ENCODE peak calls at places on chromosomes 12 and 14, in ten cellular contexts. M, U, B, F, X, Q, Z, R, G and L are unnamed samples.

GRCh38 chr12:108702534-108702933 is 28.8 kb downstream of the CORO1C start:
- DNase-seq in G (no peak), R (no peak), U (no peak), Z (no peak), F (no peak), B (no peak), X (no peak), Q (no peak), M (no peak), L (no peak)

GRCh38 chr14:105043656-105044055 is 21.6 kb downstream of the GPR132 start:
- DNase-seq in X (no peak), M (no peak), G (no peak), Z (no peak), B (no peak), F (no peak), U (no peak), Q (no peak), R (no peak), L (no peak)

GRCh38 chr14:59969319-59969718 is 49.4 kb downstream of the LRRC9 start:
- DNase-seq in F (peak; percentile 38), R (no peak), M (no peak), X (no peak), Q (peak; percentile 42), B (no peak), Z (no peak), U (peak; percentile 22), G (no peak), L (peak; percentile 98)

GRCh38 chr12:95201056-95201670 is 16.1 kb downstream of the FGD6 start:
- DNase-seq in R (peak; percentile 20), Q (peak; percentile 89), U (peak; percentile 56), X (no peak), Z (no peak), M (peak; percentile 94), G (peak; percentile 75), F (peak; percentile 71), B (no peak), L (peak; percentile 87)

GRCh38 chr12:52521581-52522266 is 1.5 kb upstream of the KRT5 start:
- DNase-seq in Q (no peak), R (no peak), F (peak; percentile 50), G (peak; percentile 64), B (no peak), M (peak; percentile 93), U (peak; percentile 39), Z (no peak), X (no peak), L (peak; percentile 30)

GRCh38 chr12:69999561-69999960 is 174.5 kb downstream of the MYRFL start:
- DNase-seq in Q (no peak), R (no peak), X (peak; percentile 6), M (no peak), F (no peak), G (no peak), Z (no peak), U (no peak), B (no peak), L (no peak)

GRCh38 chr14:85731198-85731597 is 201.3 kb downstream of the FLRT2 start:
- DNase-seq in F (peak; percentile 85), G (peak; percentile 64), R (no peak), Z (no peak), B (no peak), M (peak; percentile 3), X (no peak), Q (no peak), U (peak; percentile 83), L (no peak)

GRCh38 chr12:90621927-90622326 is 333.0 kb downstream of the CCER1 start:
- DNase-seq in R (peak; percentile 21), Q (no peak), X (no peak), M (peak; percentile 26), B (no peak), U (peak; percentile 30), F (peak; percentile 45), Z (no peak), G (peak; percentile 65), L (peak; percentile 14)

DNA sequence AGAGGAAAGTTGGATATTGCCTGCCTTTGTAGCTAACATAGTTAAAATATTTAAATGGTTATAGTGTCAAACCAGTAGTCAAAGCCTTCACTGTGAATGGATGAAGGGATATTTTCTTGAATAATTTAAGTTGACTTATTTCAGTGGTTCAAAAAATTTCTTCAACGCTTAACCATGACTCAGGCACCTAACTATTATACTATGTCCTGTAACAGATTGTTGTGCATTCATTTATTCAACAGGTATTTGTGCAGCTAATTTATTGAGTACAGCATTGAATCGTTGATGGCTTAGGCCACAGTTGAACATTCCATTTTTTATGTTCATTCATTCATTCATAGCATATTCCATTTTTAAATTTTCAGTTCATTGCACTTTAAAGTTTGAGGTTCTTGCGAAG is 9.2 kb downstream of the HIF1A start:
- DNase-seq in Z (no peak), G (peak; percentile 48), U (no peak), F (peak; percentile 35), B (no peak), X (no peak), M (no peak), Q (no peak), R (no peak), L (no peak)
- H3K4me1 ChIP-seq in Z (no peaks in the 10 kb centered on the region), G (peaks cover 45% of the 10 kb centered on the region), U (no peaks in the 10 kb centered on the region), F (peaks cover 4% of the 10 kb centered on the region), B (no peaks in the 10 kb centered on the region), X (peaks cover 74% of the 10 kb centered on the region), M (peaks cover 2% of the 10 kb centered on the region), Q (peaks cover 68% of the 10 kb centered on the region), R (peaks cover 19% of the 10 kb centered on the region), L (peaks cover 48% of the 10 kb centered on the region)

GRCh38 chr14:50397461-50398196 is 948 bp upstream of the CDKL1 start:
- DNase-seq in Q (peak; percentile 48), U (no peak), B (no peak), Z (peak; percentile 41), M (peak; percentile 57), X (no peak), F (no peak), R (no peak), G (peak; percentile 63), L (peak; percentile 68)
- H3K27ac ChIP-seq in Q (peak overlapping the region; percentile 94), U (peak overlapping the region; percentile 71), B (no peak overlapping the region), Z (peak overlapping the region; percentile 84), M (peak overlapping the region; percentile 96), X (no peak overlapping the region), F (peak overlapping the region; percentile 86), R (no peak overlapping the region), G (peak overlapping the region; percentile 75), L (peak overlapping the region; percentile 85)

GRCh38 chr12:124030510-124030909 is 57.5 kb downstream of the ZNF664 start:
- DNase-seq in M (no peak), Q (no peak), X (no peak), R (peak; percentile 33), G (peak; percentile 94), Z (peak; percentile 67), B (no peak), F (peak; percentile 87), U (peak; percentile 84), L (peak; percentile 16)
- H3K4me2 ChIP-seq in M (no peak overlapping the region), Q (no peak overlapping the region), X (no peak overlapping the region), R (peak overlapping the region; percentile 4), G (peak overlapping the region; percentile 66), Z (peak overlapping the region; percentile 28), B (no peak overlapping the region), F (peak overlapping the region; percentile 49), U (peak overlapping the region; percentile 61), L (no peak overlapping the region)

GRCh38 chr14:98906123-98906995 is 365.6 kb downstream of the BCL11B start:
- DNase-seq in X (no peak), M (peak; percentile 93), F (peak; percentile 53), G (no peak), R (no peak), Q (peak; percentile 77), U (peak; percentile 23), B (no peak), Z (no peak), L (peak; percentile 66)
- H3K4me1 ChIP-seq in X (no peaks in the 10 kb centered on the region), M (peaks cover 72% of the 10 kb centered on the region), F (no peaks in the 10 kb centered on the region), G (no peaks in the 10 kb centered on the region), R (no peaks in the 10 kb centered on the region), Q (peaks cover 73% of the 10 kb centered on the region), U (peaks cover 19% of the 10 kb centered on the region), B (peaks cover 6% of the 10 kb centered on the region), Z (no peaks in the 10 kb centered on the region), L (peaks cover 27% of the 10 kb centered on the region)

GRCh38 chr12:62250671-62251608 is 9.3 kb upstream of the USP15 start:
- DNase-seq in Q (no peak), F (peak; percentile 66), R (no peak), U (peak; percentile 52), G (peak; percentile 63), M (peak; percentile 74), B (no peak), Z (no peak), X (no peak), L (no peak)

GRCh38 chr12:62249419-62249818 is 10.8 kb upstream of the USP15 start:
- DNase-seq in Q (no peak), F (no peak), U (no peak), B (no peak), R (no peak), Z (no peak), M (no peak), X (no peak), G (no peak), L (no peak)

GRCh38 chr12:62247242-62247641 is 13.0 kb upstream of the USP15 start:
- DNase-seq in G (no peak), Z (no peak), B (no peak), F (no peak), M (no peak), X (no peak), R (no peak), Q (no peak), U (no peak), L (no peak)

GRCh38 chr12:62247646-62248045 is 12.6 kb upstream of the USP15 start:
- DNase-seq in Q (no peak), U (no peak), F (no peak), G (no peak), B (no peak), R (no peak), Z (no peak), M (no peak), X (no peak), L (no peak)

GRCh38 chr12:62248873-62249272 is 11.3 kb upstream of the USP15 start:
- DNase-seq in F (peak; percentile 49), M (peak; percentile 19), G (peak; percentile 22), Z (no peak), R (no peak), Q (no peak), U (peak; percentile 46), X (no peak), B (no peak), L (peak; percentile 10)
- H3K27ac ChIP-seq in F (no peak overlapping the region), M (no peak overlapping the region), G (no peak overlapping the region), Z (no peak overlapping the region), R (no peak overlapping the region), Q (no peak overlapping the region), U (no peak overlapping the region), X (no peak overlapping the region), B (no peak overlapping the region), L (no peak overlapping the region)

DNA sequence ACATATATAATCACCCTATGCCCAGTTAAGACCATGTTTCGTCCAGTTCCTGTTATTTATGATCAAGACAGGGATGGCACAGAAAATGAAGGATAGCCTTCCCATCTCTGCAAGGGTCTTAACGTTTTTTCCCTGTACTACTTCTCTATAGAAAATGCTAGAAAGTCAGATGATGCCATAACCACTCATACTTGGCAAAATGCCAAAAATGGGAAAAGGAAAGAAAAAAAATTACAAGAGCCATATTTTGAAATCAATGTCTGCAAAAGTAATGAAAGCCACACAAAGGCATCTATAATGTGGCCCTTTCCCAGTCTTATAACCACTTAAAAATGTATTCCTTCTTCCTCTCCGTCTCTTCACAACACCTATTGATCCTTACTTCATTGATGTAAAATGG is 1.8 kb upstream of the MYL6B start:
- DNase-seq in F (peak; percentile 24), Q (no peak), U (no peak), Z (no peak), R (peak; percentile 44), M (no peak), B (no peak), X (no peak), G (peak; percentile 64), L (peak; percentile 41)
- H3K4me2 ChIP-seq in F (no peak overlapping the region), Q (no peak overlapping the region), U (no peak overlapping the region), Z (no peak overlapping the region), R (no peak overlapping the region), M (no peak overlapping the region), B (no peak overlapping the region), X (peak overlapping the region; percentile 95), G (no peak overlapping the region), L (no peak overlapping the region)